ENCODE peak calls at places on chromosomes 3 and 15, in six cellular contexts. Z, U, I, D, V and Y are unnamed samples.

GRCh38 chr3:4493008-4493930 is at the start of gene ITPR1:
- DNase-seq in Z (peak), U (peak), I (peak), D (peak), V (peak), Y (peak)

GRCh38 chr3:18780941-18781340 is 355.8 kb upstream of the SATB1 start:
- DNase-seq in Z (no peak), U (no peak), I (no peak), D (no peak), V (no peak), Y (no peak)

GRCh38 chr3:5005367-5005766 is 26.1 kb downstream of the BHLHE40 start:
- DNase-seq in Z (no peak), U (no peak), I (no peak), D (no peak), V (no peak), Y (no peak)

GRCh38 chr3:58291671-58292338 is 14.2 kb upstream of the RPP14 start:
- DNase-seq in Z (no peak), U (no peak), I (no peak), D (no peak), V (no peak), Y (no peak)

GRCh38 chr3:150215616-150216015 is 192.5 kb upstream of the TSC22D2 start:
- DNase-seq in Z (no peak), U (no peak), I (no peak), D (no peak), V (peak), Y (no peak)

GRCh38 chr3:62201438-62202035 is 171.8 kb downstream of the FEZF2 start:
- DNase-seq in Z (no peak), U (no peak), I (no peak), D (no peak), V (peak), Y (peak)

GRCh38 chr3:124483915-124484470 is 246.3 kb upstream of the UMPS start:
- DNase-seq in Z (no peak), U (no peak), I (no peak), D (no peak), V (no peak), Y (no peak)

GRCh38 chr3:16861432-16861831 is 23.3 kb upstream of the PLCL2 start:
- DNase-seq in Z (no peak), U (no peak), I (no peak), D (no peak), V (no peak), Y (no peak)

GRCh38 chr3:172209333-172210321 is 170.2 kb downstream of the FNDC3B start:
- DNase-seq in Z (no peak), U (no peak), I (peak), D (no peak), V (no peak), Y (no peak)

GRCh38 chr3:122092460-122093165 is 37.5 kb downstream of the CD86 start:
- DNase-seq in Z (peak), U (no peak), I (peak), D (no peak), V (no peak), Y (peak)

GRCh38 chr15:100061944-100062343 is 279.8 kb downstream of the ADAMTS17 start:
- DNase-seq in Z (no peak), U (no peak), I (no peak), D (no peak), V (peak), Y (no peak)

GRCh38 chr3:27728195-27729087 is 6.3 kb upstream of the EOMES start:
- DNase-seq in Z (no peak), U (no peak), I (no peak), D (no peak), V (peak), Y (peak)

GRCh38 chr15:47185222-47185800 is 532.0 kb upstream of the SEMA6D start:
- DNase-seq in Z (no peak), U (no peak), I (no peak), D (no peak), V (peak), Y (no peak)

GRCh38 chr3:125512135-125512920 is 7.7 kb downstream of the SNX4 start:
- DNase-seq in Z (no peak), U (no peak), I (no peak), D (no peak), V (no peak), Y (peak)

GRCh38 chr3:183116051-183116614 is 16.8 kb upstream of the MCCC1 start:
- DNase-seq in Z (peak), U (no peak), I (no peak), D (no peak), V (peak), Y (no peak)

GRCh38 chr3:65339160-65339559 is 651.4 kb upstream of the ADAMTS9 start:
- DNase-seq in Z (no peak), U (no peak), I (peak), D (no peak), V (no peak), Y (no peak)

GRCh38 chr15:76860201-76860600 is 44.9 kb downstream of the SCAPER start:
- DNase-seq in Z (no peak), U (no peak), I (no peak), D (no peak), V (no peak), Y (no peak)

GRCh38 chr3:53938645-53939044 is 47.0 kb upstream of the SELENOK start:
- DNase-seq in Z (peak), U (no peak), I (no peak), D (no peak), V (peak), Y (peak)

GRCh38 chr3:119205209-119205608 is 31.8 kb downstream of the UPK1B start:
- DNase-seq in Z (no peak), U (no peak), I (no peak), D (no peak), V (no peak), Y (no peak)

GRCh38 chr3:49469037-49469875 is 811 bp upstream of the DAG1 start:
- DNase-seq in Z (no peak), U (no peak), I (peak), D (peak), V (peak), Y (peak)

GRCh38 chr15:64861331-64861730 is 19.6 kb downstream of the PLEKHO2 start:
- DNase-seq in Z (no peak), U (no peak), I (no peak), D (no peak), V (no peak), Y (no peak)

GRCh38 chr3:139353920-139354556 is 10.2 kb downstream of the MRPS22 start:
- DNase-seq in Z (no peak), U (no peak), I (no peak), D (no peak), V (peak), Y (no peak)

GRCh38 chr3:50652709-50653108 is 22.0 kb upstream of the DOCK3 start:
- DNase-seq in Z (peak), U (no peak), I (peak), D (no peak), V (no peak), Y (peak)

GRCh38 chr15:35117508-35118280 is 32.6 kb upstream of the NANOGP8 start:
- DNase-seq in Z (no peak), U (no peak), I (no peak), D (no peak), V (no peak), Y (no peak)

GRCh38 chr3:129409541-129409940 is 18.9 kb downstream of the EFCAB12 start:
- DNase-seq in Z (no peak), U (no peak), I (no peak), D (peak), V (no peak), Y (no peak)